ENCODE peak calls at places on chromosomes 6 and 20, in nine cellular contexts. D is thoracic aorta, X is fibroblast of mammary gland, M is cardiac fibroblast, E is astrocyte of the spinal cord, U is lower lobe of right lung, S is GM06990, N is choroid plexus epithelial cell, R is OCI-LY7. Y is an unnamed sample.

GRCh38 chr20:54173653-54174451 is at the start of gene CYP24A1:
- DNase-seq in D (no peak), X (no peak), M (peak; percentile 4), E (no peak), U (peak; percentile 48), S (no peak), N (no peak), R (no peak), Y (no peak)

GRCh38 chr6:162123797-162124196 is 603.8 kb downstream of the PRKN start:
- DNase-seq in D (no peak), X (peak; percentile 30), M (no peak), E (no peak), U (no peak), S (no peak), N (peak; percentile 69), R (peak; percentile 6), Y (peak; percentile 8)

GRCh38 chr20:6566821-6567220 is 200.7 kb upstream of the BMP2 start:
- DNase-seq in D (no peak), X (peak; percentile 94), M (peak; percentile 98), E (peak; percentile 83), U (no peak), S (no peak), N (peak; percentile 96), R (no peak), Y (peak; percentile 89)

GRCh38 chr20:34190679-34191090 is 50.5 kb upstream of the ASIP start:
- DNase-seq in D (no peak), X (peak; percentile 90), M (peak; percentile 90), E (peak; percentile 82), U (peak; percentile 67), S (peak; percentile 10), N (peak; percentile 94), R (peak; percentile 76), Y (peak; percentile 93)

GRCh38 chr6:37539706-37540352 is 40.1 kb upstream of the CCDC167 start:
- DNase-seq in D (no peak), X (no peak), M (no peak), E (no peak), U (no peak), S (no peak), N (no peak), R (no peak), Y (no peak)

GRCh38 chr20:38843346-38843745 is 37.8 kb downstream of the PPP1R16B start:
- DNase-seq in D (no peak), X (no peak), M (no peak), E (no peak), U (no peak), S (no peak), N (no peak), R (peak; percentile 36), Y (no peak)

GRCh38 chr20:21101453-21102251 is 4.5 kb downstream of the LINC00237 start:
- DNase-seq in D (no peak), X (no peak), M (no peak), E (no peak), U (no peak), S (peak; percentile 30), N (no peak), R (no peak), Y (no peak)

GRCh38 chr6:143952947-143953346 is 55.1 kb downstream of the PLAGL1 start:
- DNase-seq in D (no peak), X (no peak), M (no peak), E (no peak), U (peak; percentile 50), S (no peak), N (no peak), R (no peak), Y (no peak)

GRCh38 chr20:41176711-41177552 is 39.6 kb downstream of the PLCG1 start:
- DNase-seq in D (no peak), X (no peak), M (no peak), E (no peak), U (no peak), S (no peak), N (no peak), R (no peak), Y (no peak)

GRCh38 chr6:21437583-21437982 is 156.0 kb upstream of the SOX4 start:
- DNase-seq in D (no peak), X (no peak), M (no peak), E (peak; percentile 29), U (no peak), S (peak; percentile 10), N (no peak), R (no peak), Y (no peak)

GRCh38 chr6:28940859-28941680 is 17.3 kb upstream of the TRIM27 start:
- DNase-seq in D (peak; percentile 32), X (peak; percentile 89), M (peak; percentile 96), E (peak; percentile 92), U (peak; percentile 64), S (peak; percentile 75), N (peak; percentile 94), R (peak; percentile 57), Y (peak; percentile 91)

GRCh38 chr6:138691595-138692057 is 81.9 kb upstream of the CCDC28A start:
- DNase-seq in D (no peak), X (peak; percentile 78), M (peak; percentile 78), E (peak; percentile 86), U (no peak), S (no peak), N (peak; percentile 89), R (no peak), Y (peak; percentile 82)

GRCh38 chr6:29995346-29995777 is 53.0 kb downstream of the HLA-A start:
- DNase-seq in D (no peak), X (peak; percentile 64), M (peak; percentile 49), E (peak; percentile 16), U (no peak), S (no peak), N (peak; percentile 21), R (no peak), Y (peak; percentile 36)

GRCh38 chr6:132060591-132060990 is 109.4 kb upstream of the CCN2 start:
- DNase-seq in D (no peak), X (peak; percentile 89), M (peak; percentile 91), E (peak; percentile 86), U (no peak), S (no peak), N (peak; percentile 91), R (peak; percentile 20), Y (peak; percentile 65)

GRCh38 chr6:6655805-6656251 is 67.3 kb downstream of the LY86 start:
- DNase-seq in D (no peak), X (no peak), M (no peak), E (no peak), U (no peak), S (no peak), N (no peak), R (no peak), Y (no peak)

GRCh38 chr6:71482742-71483141 is 194.1 kb downstream of the OGFRL1 start:
- DNase-seq in D (no peak), X (peak; percentile 51), M (peak; percentile 52), E (peak; percentile 37), U (no peak), S (no peak), N (peak; percentile 66), R (no peak), Y (peak; percentile 58)
- TF ChIP-seq CTCF in D (no peak), X (peak; percentile 37), M (peak; percentile 27), E (peak; percentile 29), U (peak; percentile 31), S (no peak), N (peak; percentile 50), R (peak; percentile 47), Y (peak; percentile 38)

DNA sequence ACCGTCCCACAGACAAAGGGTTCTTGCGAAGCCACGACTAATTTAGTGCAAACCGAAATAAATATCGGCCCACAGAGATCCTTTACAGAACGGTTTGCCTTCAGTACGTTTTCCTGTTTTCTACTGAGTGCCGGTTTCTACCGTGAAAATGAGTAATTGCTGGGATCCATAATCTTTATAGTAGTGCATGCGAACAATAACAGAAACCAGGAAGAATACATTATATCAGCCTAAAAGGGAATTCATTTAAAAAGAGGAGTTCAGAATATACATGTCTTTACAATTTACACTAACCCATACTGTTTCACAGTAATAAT is 292 bp upstream of the MTCL3 start:
- DNase-seq in D (no peak), X (no peak), M (no peak), E (no peak), U (no peak), S (no peak), N (no peak), R (no peak), Y (no peak)
- H3K4me3 ChIP-seq in D (peak overlapping the region; percentile 6), X (peak overlapping the region; percentile 48), M (peak overlapping the region; percentile 54), E (peak overlapping the region; percentile 55), U (peak overlapping the region; percentile 34), S (no peak overlapping the region), N (peak overlapping the region; percentile 59), R (no peak overlapping the region), Y (peak overlapping the region; percentile 47)

GRCh38 chr6:113565306-113565705 is 291.8 kb upstream of the MARCKS start:
- DNase-seq in D (no peak), X (no peak), M (peak; percentile 58), E (peak; percentile 22), U (no peak), S (no peak), N (no peak), R (no peak), Y (no peak)

GRCh38 chr6:113576310-113576709 is 280.8 kb upstream of the MARCKS start:
- DNase-seq in D (no peak), X (no peak), M (no peak), E (no peak), U (no peak), S (no peak), N (no peak), R (no peak), Y (no peak)

GRCh38 chr6:113574147-113574546 is 283.0 kb upstream of the MARCKS start:
- DNase-seq in D (no peak), X (no peak), M (no peak), E (no peak), U (no peak), S (no peak), N (no peak), R (no peak), Y (no peak)

GRCh38 chr6:113570176-113570575 is 287.0 kb upstream of the MARCKS start:
- DNase-seq in D (no peak), X (peak; percentile 12), M (no peak), E (no peak), U (no peak), S (no peak), N (no peak), R (no peak), Y (peak; percentile 40)

DNA sequence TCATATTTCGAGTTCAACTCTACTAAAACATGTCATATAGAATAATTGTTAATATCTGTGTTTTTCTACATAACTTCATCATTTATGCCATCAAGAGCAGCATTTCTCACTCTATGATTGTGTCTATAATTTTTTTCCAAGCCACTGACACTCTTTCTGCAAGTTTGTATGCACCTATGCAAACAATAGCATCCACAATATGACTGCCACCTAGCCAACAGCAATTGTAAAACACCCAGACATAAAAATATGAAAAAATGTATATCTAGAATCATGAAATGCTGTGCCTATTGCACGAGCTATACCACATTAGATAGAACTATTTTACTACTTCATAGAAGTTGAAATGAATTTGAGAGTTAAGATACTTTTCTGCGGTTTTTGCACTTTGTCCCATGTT is 286.5 kb upstream of the MARCKS start:
- DNase-seq in D (no peak), X (no peak), M (no peak), E (no peak), U (no peak), S (no peak), N (peak; percentile 36), R (no peak), Y (no peak)
- TF ChIP-seq CTCF in D (no peak), X (no peak), M (peak; percentile 15), E (peak; percentile 19), U (no peak), S (no peak), N (peak; percentile 43), R (peak; percentile 47), Y (peak; percentile 30)

GRCh38 chr6:8588176-8588575 is 152.8 kb upstream of the SLC35B3 start:
- DNase-seq in D (no peak), X (no peak), M (no peak), E (no peak), U (no peak), S (no peak), N (no peak), R (no peak), Y (no peak)

GRCh38 chr6:8589941-8590676 is 154.8 kb upstream of the SLC35B3 start:
- DNase-seq in D (no peak), X (no peak), M (no peak), E (no peak), U (no peak), S (no peak), N (peak; percentile 17), R (no peak), Y (no peak)
- H3K4me3 ChIP-seq in D (no peak overlapping the region), X (no peak overlapping the region), M (no peak overlapping the region), E (no peak overlapping the region), U (no peak overlapping the region), S (no peak overlapping the region), N (no peak overlapping the region), R (no peak overlapping the region), Y (no peak overlapping the region)